ENCODE peak calls at places on chromosomes 3 and 15, in four cellular contexts. K, Y, U and Q are unnamed samples.

GRCh38 chr3:150237490-150237889 is 170.6 kb upstream of the TSC22D2 start:
- DNase-seq in K (peak), Y (no peak), U (peak), Q (no peak)

GRCh38 chr15:33451385-33451784 is 140.6 kb downstream of the RYR3 start:
- DNase-seq in K (no peak), Y (no peak), U (no peak), Q (no peak)

GRCh38 chr3:177615015-177615414 is 417.7 kb upstream of the TBL1XR1 start:
- DNase-seq in K (peak), Y (peak), U (peak), Q (peak)

GRCh38 chr3:100834332-100834731 is 125.0 kb downstream of the TFG start:
- DNase-seq in K (no peak), Y (no peak), U (no peak), Q (no peak)

GRCh38 chr3:134239538-134239937 is 11.1 kb downstream of the RYK start:
- DNase-seq in K (no peak), Y (no peak), U (no peak), Q (no peak)

GRCh38 chr3:181622365-181622764 is 89.4 kb upstream of the SOX2 start:
- DNase-seq in K (peak), Y (no peak), U (no peak), Q (no peak)

GRCh38 chr3:10312866-10313265 is 8.0 kb downstream of the SEC13 start:
- DNase-seq in K (no peak), Y (no peak), U (no peak), Q (no peak)

GRCh38 chr3:32219537-32219936 is 18.9 kb upstream of the CMTM8 start:
- DNase-seq in K (no peak), Y (no peak), U (no peak), Q (no peak)

GRCh38 chr3:40504636-40505430 is 1.0 kb upstream of the ZNF620 start:
- DNase-seq in K (peak), Y (peak), U (peak), Q (peak)

GRCh38 chr3:134423153-134423552 is 48.9 kb upstream of the AMOTL2 start:
- DNase-seq in K (peak), Y (peak), U (peak), Q (peak)

GRCh38 chr3:138915503-138916498 is 31.1 kb downstream of the FOXL2 start:
- DNase-seq in K (peak), Y (peak), U (peak), Q (peak)

GRCh38 chr3:135109681-135110080 is 314.6 kb downstream of the EPHB1 start:
- DNase-seq in K (no peak), Y (no peak), U (no peak), Q (no peak)

GRCh38 chr3:136366289-136366688 is 116.1 kb downstream of the PCCB start:
- DNase-seq in K (peak), Y (no peak), U (no peak), Q (no peak)

GRCh38 chr3:131299836-131300235 is 81.7 kb upstream of the NUDT16 start:
- DNase-seq in K (no peak), Y (no peak), U (no peak), Q (no peak)

GRCh38 chr3:46713898-46714552 is 3.6 kb downstream of the PRSS50 start:
- DNase-seq in K (no peak), Y (no peak), U (peak), Q (peak)

GRCh38 chr3:194987571-194988494 is 283.1 kb downstream of the XXYLT1 start:
- DNase-seq in K (no peak), Y (no peak), U (no peak), Q (no peak)

GRCh38 chr3:76369170-76369569 is 583.8 kb upstream of the ZNF717 start:
- DNase-seq in K (no peak), Y (no peak), U (no peak), Q (no peak)

GRCh38 chr3:186917660-186918312 is 12.5 kb upstream of the ST6GAL1 start:
- DNase-seq in K (no peak), Y (no peak), U (no peak), Q (no peak)

GRCh38 chr15:90075420-90076289 is 26.6 kb downstream of the IDH2 start:
- DNase-seq in K (no peak), Y (no peak), U (peak), Q (no peak)

GRCh38 chr3:197756704-197757103 is 7.0 kb downstream of the FYTTD1 start:
- DNase-seq in K (no peak), Y (no peak), U (no peak), Q (no peak)

GRCh38 chr3:167626490-167626889 is 27.3 kb downstream of the WDR49 start:
- DNase-seq in K (no peak), Y (no peak), U (no peak), Q (no peak)

GRCh38 chr15:51888593-51889195 is 59.2 kb downstream of the TMOD3 start:
- DNase-seq in K (peak), Y (no peak), U (no peak), Q (no peak)

GRCh38 chr15:59741274-59741906 is 52.3 kb upstream of the BNIP2 start:
- DNase-seq in K (peak), Y (no peak), U (no peak), Q (peak)
- TF ChIP-seq CTCF in K (no peak), Y (peak), U (no peak), Q (no peak)

GRCh38 chr15:68051907-68052306 is 2.2 kb upstream of the PIAS1 start:
- DNase-seq in K (no peak), Y (no peak), U (no peak), Q (no peak)
- TF ChIP-seq CTCF in K (no peak), Y (no peak), U (no peak), Q (no peak)

GRCh38 chr3:126264952-126265351 is 84.6 kb upstream of the ALDH1L1 start:
- DNase-seq in K (no peak), Y (no peak), U (no peak), Q (no peak)
- TF ChIP-seq CTCF in K (no peak), Y (no peak), U (no peak), Q (no peak)

GRCh38 chr3:23832523-23832922 is 26.8 kb downstream of the UBE2E1 start:
- DNase-seq in K (no peak), Y (no peak), U (no peak), Q (no peak)

GRCh38 chr3:23835807-23836206 is 30.1 kb downstream of the UBE2E1 start:
- DNase-seq in K (no peak), Y (no peak), U (no peak), Q (no peak)

GRCh38 chr3:23835087-23835486 is 29.3 kb downstream of the UBE2E1 start:
- DNase-seq in K (no peak), Y (no peak), U (no peak), Q (no peak)

GRCh38 chr3:23836536-23837230 is 30.9 kb downstream of the UBE2E1 start:
- DNase-seq in K (no peak), Y (no peak), U (no peak), Q (no peak)

GRCh38 chr3:23834082-23834870 is 28.5 kb downstream of the UBE2E1 start:
- DNase-seq in K (no peak), Y (no peak), U (no peak), Q (no peak)
- TF ChIP-seq CTCF in K (no peak), Y (no peak), U (no peak), Q (no peak)